ENCODE peak calls at places on chromosome 21, in ten cellular contexts. One of them, this sample, is unnamed.

GRCh38 chr21:36861595-36861883 is 104.9 kb downstream of the HLCS start:
- DNase-seq in activated T-cell treated with anti-CD3 and anti-CD28 coated beads for 48 hours: no peak
- DNase-seq in lower lobe of right lung: no peak
- DNase-seq in NCI-H1105: no peak
- DNase-seq in choroid plexus epithelial cell: peak
- DNase-seq in activated CD4-positive, alpha-beta T cell treated with anti-CD3 and anti-CD28 coated beads, Interleukin-2, amount 50 U/mL, for 1 hour: no peak
- DNase-seq in substantia nigra: no peak
- DNase-seq in activated CD8-positive, alpha-beta T cell treated with anti-CD3 and anti-CD28 coated beads, Interleukin-2, amount 10 ng/mL, durations not matched to agents 7 days and 5 days: no peak
- DNase-seq in osteocyte: no peak
- DNase-seq in MM.1S: no peak
- DNase-seq in this sample: no peak

GRCh38 chr21:17537299-17537698 is 24.5 kb downstream of the CXADR start:
- DNase-seq in choroid plexus epithelial cell: peak
- DNase-seq in activated T-cell treated with anti-CD3 and anti-CD28 coated beads for 48 hours: no peak
- DNase-seq in lower lobe of right lung: no peak
- DNase-seq in activated CD8-positive, alpha-beta T cell treated with anti-CD3 and anti-CD28 coated beads, Interleukin-2, amount 10 ng/mL, durations not matched to agents 7 days and 5 days: no peak
- DNase-seq in osteocyte: no peak
- DNase-seq in MM.1S: no peak
- DNase-seq in substantia nigra: no peak
- DNase-seq in NCI-H1105: no peak
- DNase-seq in activated CD4-positive, alpha-beta T cell treated with anti-CD3 and anti-CD28 coated beads, Interleukin-2, amount 50 U/mL, for 1 hour: no peak
- DNase-seq in this sample: no peak

GRCh38 chr21:44691686-44692085 is 5.3 kb upstream of the KRTAP10-12 start:
- DNase-seq in MM.1S: no peak
- DNase-seq in substantia nigra: no peak
- DNase-seq in choroid plexus epithelial cell: no peak
- DNase-seq in activated T-cell treated with anti-CD3 and anti-CD28 coated beads for 48 hours: no peak
- DNase-seq in NCI-H1105: no peak
- DNase-seq in activated CD8-positive, alpha-beta T cell treated with anti-CD3 and anti-CD28 coated beads, Interleukin-2, amount 10 ng/mL, durations not matched to agents 7 days and 5 days: no peak
- DNase-seq in osteocyte: no peak
- DNase-seq in activated CD4-positive, alpha-beta T cell treated with anti-CD3 and anti-CD28 coated beads, Interleukin-2, amount 50 U/mL, for 1 hour: no peak
- DNase-seq in lower lobe of right lung: no peak
- DNase-seq in this sample: no peak

GRCh38 chr21:38171723-38172344 is 85.0 kb upstream of the KCNJ15 start:
- DNase-seq in activated CD4-positive, alpha-beta T cell treated with anti-CD3 and anti-CD28 coated beads, Interleukin-2, amount 50 U/mL, for 1 hour: no peak
- DNase-seq in choroid plexus epithelial cell: peak
- DNase-seq in substantia nigra: no peak
- DNase-seq in osteocyte: no peak
- DNase-seq in activated CD8-positive, alpha-beta T cell treated with anti-CD3 and anti-CD28 coated beads, Interleukin-2, amount 10 ng/mL, durations not matched to agents 7 days and 5 days: no peak
- DNase-seq in MM.1S: no peak
- DNase-seq in lower lobe of right lung: no peak
- DNase-seq in activated T-cell treated with anti-CD3 and anti-CD28 coated beads for 48 hours: no peak
- DNase-seq in NCI-H1105: no peak
- DNase-seq in this sample: no peak

GRCh38 chr21:46129846-46130651 is 25.3 kb downstream of the FTCD start:
- DNase-seq in lower lobe of right lung: peak
- DNase-seq in MM.1S: no peak
- DNase-seq in activated T-cell treated with anti-CD3 and anti-CD28 coated beads for 48 hours: no peak
- DNase-seq in activated CD4-positive, alpha-beta T cell treated with anti-CD3 and anti-CD28 coated beads, Interleukin-2, amount 50 U/mL, for 1 hour: no peak
- DNase-seq in choroid plexus epithelial cell: no peak
- DNase-seq in osteocyte: no peak
- DNase-seq in NCI-H1105: no peak
- DNase-seq in substantia nigra: no peak
- DNase-seq in activated CD8-positive, alpha-beta T cell treated with anti-CD3 and anti-CD28 coated beads, Interleukin-2, amount 10 ng/mL, durations not matched to agents 7 days and 5 days: no peak
- DNase-seq in this sample: no peak

GRCh38 chr21:32962286-32962685 is 63.4 kb upstream of the OLIG2 start:
- DNase-seq in NCI-H1105: no peak
- DNase-seq in osteocyte: peak
- DNase-seq in lower lobe of right lung: no peak
- DNase-seq in activated CD4-positive, alpha-beta T cell treated with anti-CD3 and anti-CD28 coated beads, Interleukin-2, amount 50 U/mL, for 1 hour: no peak
- DNase-seq in activated T-cell treated with anti-CD3 and anti-CD28 coated beads for 48 hours: no peak
- DNase-seq in activated CD8-positive, alpha-beta T cell treated with anti-CD3 and anti-CD28 coated beads, Interleukin-2, amount 10 ng/mL, durations not matched to agents 7 days and 5 days: no peak
- DNase-seq in choroid plexus epithelial cell: no peak
- DNase-seq in substantia nigra: no peak
- DNase-seq in MM.1S: no peak
- DNase-seq in this sample: no peak

GRCh38 chr21:42868196-42868595 is 11.1 kb downstream of the WDR4 start:
- DNase-seq in activated CD4-positive, alpha-beta T cell treated with anti-CD3 and anti-CD28 coated beads, Interleukin-2, amount 50 U/mL, for 1 hour: no peak
- DNase-seq in activated CD8-positive, alpha-beta T cell treated with anti-CD3 and anti-CD28 coated beads, Interleukin-2, amount 10 ng/mL, durations not matched to agents 7 days and 5 days: no peak
- DNase-seq in substantia nigra: no peak
- DNase-seq in lower lobe of right lung: no peak
- DNase-seq in NCI-H1105: no peak
- DNase-seq in osteocyte: no peak
- DNase-seq in MM.1S: no peak
- DNase-seq in activated T-cell treated with anti-CD3 and anti-CD28 coated beads for 48 hours: no peak
- DNase-seq in choroid plexus epithelial cell: no peak
- DNase-seq in this sample: no peak

GRCh38 chr21:38272215-38272614 is 15.4 kb downstream of the KCNJ15 start:
- DNase-seq in NCI-H1105: no peak
- DNase-seq in choroid plexus epithelial cell: no peak
- DNase-seq in substantia nigra: no peak
- DNase-seq in activated CD4-positive, alpha-beta T cell treated with anti-CD3 and anti-CD28 coated beads, Interleukin-2, amount 50 U/mL, for 1 hour: no peak
- DNase-seq in activated T-cell treated with anti-CD3 and anti-CD28 coated beads for 48 hours: no peak
- DNase-seq in MM.1S: peak
- DNase-seq in activated CD8-positive, alpha-beta T cell treated with anti-CD3 and anti-CD28 coated beads, Interleukin-2, amount 10 ng/mL, durations not matched to agents 7 days and 5 days: no peak
- DNase-seq in osteocyte: no peak
- DNase-seq in lower lobe of right lung: no peak
- DNase-seq in this sample: peak

GRCh38 chr21:41630249-41630648 is 122.3 kb upstream of the TMPRSS2 start:
- DNase-seq in osteocyte: no peak
- DNase-seq in NCI-H1105: no peak
- DNase-seq in activated T-cell treated with anti-CD3 and anti-CD28 coated beads for 48 hours: no peak
- DNase-seq in MM.1S: no peak
- DNase-seq in choroid plexus epithelial cell: peak
- DNase-seq in substantia nigra: no peak
- DNase-seq in lower lobe of right lung: no peak
- DNase-seq in activated CD8-positive, alpha-beta T cell treated with anti-CD3 and anti-CD28 coated beads, Interleukin-2, amount 10 ng/mL, durations not matched to agents 7 days and 5 days: no peak
- DNase-seq in activated CD4-positive, alpha-beta T cell treated with anti-CD3 and anti-CD28 coated beads, Interleukin-2, amount 50 U/mL, for 1 hour: no peak
- DNase-seq in this sample: no peak

GRCh38 chr21:45590726-45591618 is 48.7 kb upstream of the SLC19A1 start:
- DNase-seq in choroid plexus epithelial cell: no peak
- DNase-seq in activated CD4-positive, alpha-beta T cell treated with anti-CD3 and anti-CD28 coated beads, Interleukin-2, amount 50 U/mL, for 1 hour: peak
- DNase-seq in MM.1S: no peak
- DNase-seq in osteocyte: no peak
- DNase-seq in activated T-cell treated with anti-CD3 and anti-CD28 coated beads for 48 hours: peak
- DNase-seq in NCI-H1105: no peak
- DNase-seq in lower lobe of right lung: peak
- DNase-seq in activated CD8-positive, alpha-beta T cell treated with anti-CD3 and anti-CD28 coated beads, Interleukin-2, amount 10 ng/mL, durations not matched to agents 7 days and 5 days: peak
- DNase-seq in substantia nigra: no peak
- DNase-seq in this sample: peak